ENCODE peak calls at places on chromosomes 7 and 10, in eight cellular contexts. D is HCT116, S is GM23248, V is OCI-LY7, W is SK-N-SH, U is neural progenitor cell, C is MM.1S, K is hepatocyte. A is an unnamed sample.

GRCh38 chr10:88670497-88670896 is 6.3 kb downstream of the LIPF start:
- DNase-seq in D (no peak), S (no peak), V (no peak), W (no peak), U (no peak), C (no peak), K (no peak), A (no peak)

GRCh38 chr7:148672041-148672440 is 26.7 kb upstream of the CUL1 start:
- DNase-seq in D (no peak), S (no peak), V (no peak), W (no peak), U (no peak), C (no peak), K (no peak), A (no peak)

GRCh38 chr10:11446133-11446532 is 165.3 kb downstream of the USP6NL start:
- DNase-seq in D (no peak), S (no peak), V (no peak), W (no peak), U (no peak), C (no peak), K (no peak), A (no peak)

GRCh38 chr10:19987931-19988330 is 171.7 kb downstream of the PLXDC2 start:
- DNase-seq in D (no peak), S (no peak), V (no peak), W (no peak), U (peak; percentile 31), C (no peak), K (no peak), A (no peak)

GRCh38 chr7:117715784-117716445 is 157.3 kb downstream of the CTTNBP2 start:
- DNase-seq in D (peak; percentile 26), S (peak; percentile 61), V (peak; percentile 40), W (peak; percentile 59), U (peak; percentile 64), C (peak; percentile 84), K (peak; percentile 78), A (peak; percentile 72)

GRCh38 chr10:91974960-91975359 is 51.4 kb downstream of the BTAF1 start:
- DNase-seq in D (no peak), S (peak; percentile 90), V (no peak), W (no peak), U (no peak), C (no peak), K (no peak), A (peak; percentile 64)

GRCh38 chr7:104074529-104074928 is 85.1 kb upstream of the RELN start:
- DNase-seq in D (no peak), S (peak; percentile 25), V (no peak), W (no peak), U (no peak), C (no peak), K (no peak), A (no peak)

GRCh38 chr7:14691597-14692203 is 210.9 kb downstream of the DGKB start:
- DNase-seq in D (peak; percentile 32), S (peak; percentile 24), V (peak; percentile 47), W (peak; percentile 59), U (peak; percentile 68), C (peak; percentile 25), K (peak; percentile 67), A (peak; percentile 57)

GRCh38 chr7:20697351-20697750 is 81.9 kb downstream of the ABCB5 start:
- DNase-seq in D (no peak), S (no peak), V (no peak), W (no peak), U (no peak), C (no peak), K (no peak), A (no peak)

GRCh38 chr7:101629171-101629570 is at the start of gene MYL10:
- DNase-seq in D (no peak), S (no peak), V (no peak), W (no peak), U (no peak), C (no peak), K (no peak), A (no peak)

GRCh38 chr7:70354409-70355169 is 756.3 kb downstream of the AUTS2 start:
- DNase-seq in D (no peak), S (peak; percentile 39), V (no peak), W (peak; percentile 27), U (no peak), C (no peak), K (no peak), A (no peak)

GRCh38 chr10:14481752-14482151 is 151.0 kb upstream of the FRMD4A start:
- DNase-seq in D (no peak), S (no peak), V (no peak), W (no peak), U (peak; percentile 21), C (peak; percentile 90), K (no peak), A (no peak)

GRCh38 chr10:122981066-122981464 is 864 bp downstream of the PSTK start:
- DNase-seq in D (peak; percentile 34), S (peak; percentile 79), V (peak; percentile 64), W (peak; percentile 65), U (peak; percentile 51), C (peak; percentile 46), K (peak; percentile 46), A (peak; percentile 35)

DNA sequence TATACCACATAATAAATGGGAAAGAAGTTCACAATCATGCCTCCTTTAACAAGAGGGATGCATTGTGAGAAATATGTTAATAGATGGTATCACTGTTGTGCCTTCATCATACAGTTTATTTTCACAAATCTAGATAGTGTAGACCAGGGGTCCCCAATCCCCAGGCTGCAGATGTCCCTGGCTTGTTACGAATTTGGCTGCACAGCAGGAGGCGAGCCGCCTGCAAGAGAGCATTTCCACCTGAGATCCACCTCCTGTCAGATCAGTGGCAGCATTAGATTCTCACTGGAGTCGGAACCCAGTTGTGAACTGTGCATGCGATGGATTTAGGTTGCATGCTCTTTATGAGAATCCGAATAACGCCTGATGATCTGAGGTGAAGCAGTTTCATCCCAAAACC is 361.9 kb upstream of the ZWINT start:
- DNase-seq in D (no peak), S (no peak), V (no peak), W (no peak), U (no peak), C (no peak), K (no peak), A (no peak)
- H3K27ac ChIP-seq in D (no peak overlapping the region), S (no peak overlapping the region), V (no peak overlapping the region), W (no peak overlapping the region), U (no peak overlapping the region), C (no peak overlapping the region), K (no peak overlapping the region), A (no peak overlapping the region)

GRCh38 chr10:102678842-102679289 is 34.6 kb downstream of the TRIM8 start:
- DNase-seq in D (no peak), S (peak; percentile 48), V (peak; percentile 64), W (peak; percentile 81), U (peak; percentile 92), C (peak; percentile 27), K (peak; percentile 86), A (peak; percentile 42)
- TF ChIP-seq EZH2phosphoT487 in D (no peak), S (no peak), V (no peak), W (no peak), U (no peak), C (no peak), K (no peak), A (no peak)

GRCh38 chr10:121511943-121512342 is 86.3 kb downstream of the FGFR2 start:
- DNase-seq in D (no peak), S (no peak), V (no peak), W (no peak), U (no peak), C (no peak), K (no peak), A (no peak)

GRCh38 chr10:121516071-121516470 is 82.2 kb downstream of the FGFR2 start:
- DNase-seq in D (no peak), S (no peak), V (no peak), W (no peak), U (no peak), C (peak; percentile 64), K (no peak), A (no peak)

GRCh38 chr10:121514141-121514865 is 83.9 kb downstream of the FGFR2 start:
- DNase-seq in D (no peak), S (no peak), V (no peak), W (no peak), U (no peak), C (peak; percentile 75), K (no peak), A (no peak)

GRCh38 chr10:121509776-121510175 is 88.5 kb downstream of the FGFR2 start:
- DNase-seq in D (no peak), S (no peak), V (no peak), W (no peak), U (no peak), C (no peak), K (no peak), A (no peak)

GRCh38 chr10:121510201-121510771 is 88.0 kb downstream of the FGFR2 start:
- DNase-seq in D (no peak), S (no peak), V (no peak), W (no peak), U (no peak), C (no peak), K (no peak), A (no peak)
- H3K27ac ChIP-seq in D (no peak overlapping the region), S (no peak overlapping the region), V (no peak overlapping the region), W (no peak overlapping the region), U (no peak overlapping the region), C (no peak overlapping the region), K (peak overlapping the region; percentile 40), A (no peak overlapping the region)

GRCh38 chr10:125135771-125136035 is 24.7 kb downstream of the CTBP2 start:
- DNase-seq in D (no peak), S (no peak), V (no peak), W (no peak), U (no peak), C (no peak), K (no peak), A (no peak)

GRCh38 chr10:125133706-125134482 is 26.5 kb downstream of the CTBP2 start:
- DNase-seq in D (no peak), S (no peak), V (no peak), W (no peak), U (peak; percentile 51), C (no peak), K (no peak), A (no peak)

GRCh38 chr10:125134483-125134848 is 25.9 kb downstream of the CTBP2 start:
- DNase-seq in D (no peak), S (no peak), V (no peak), W (no peak), U (no peak), C (no peak), K (no peak), A (no peak)

GRCh38 chr10:125136087-125136486 is 24.3 kb downstream of the CTBP2 start:
- DNase-seq in D (no peak), S (no peak), V (no peak), W (no peak), U (no peak), C (no peak), K (no peak), A (no peak)

DNA sequence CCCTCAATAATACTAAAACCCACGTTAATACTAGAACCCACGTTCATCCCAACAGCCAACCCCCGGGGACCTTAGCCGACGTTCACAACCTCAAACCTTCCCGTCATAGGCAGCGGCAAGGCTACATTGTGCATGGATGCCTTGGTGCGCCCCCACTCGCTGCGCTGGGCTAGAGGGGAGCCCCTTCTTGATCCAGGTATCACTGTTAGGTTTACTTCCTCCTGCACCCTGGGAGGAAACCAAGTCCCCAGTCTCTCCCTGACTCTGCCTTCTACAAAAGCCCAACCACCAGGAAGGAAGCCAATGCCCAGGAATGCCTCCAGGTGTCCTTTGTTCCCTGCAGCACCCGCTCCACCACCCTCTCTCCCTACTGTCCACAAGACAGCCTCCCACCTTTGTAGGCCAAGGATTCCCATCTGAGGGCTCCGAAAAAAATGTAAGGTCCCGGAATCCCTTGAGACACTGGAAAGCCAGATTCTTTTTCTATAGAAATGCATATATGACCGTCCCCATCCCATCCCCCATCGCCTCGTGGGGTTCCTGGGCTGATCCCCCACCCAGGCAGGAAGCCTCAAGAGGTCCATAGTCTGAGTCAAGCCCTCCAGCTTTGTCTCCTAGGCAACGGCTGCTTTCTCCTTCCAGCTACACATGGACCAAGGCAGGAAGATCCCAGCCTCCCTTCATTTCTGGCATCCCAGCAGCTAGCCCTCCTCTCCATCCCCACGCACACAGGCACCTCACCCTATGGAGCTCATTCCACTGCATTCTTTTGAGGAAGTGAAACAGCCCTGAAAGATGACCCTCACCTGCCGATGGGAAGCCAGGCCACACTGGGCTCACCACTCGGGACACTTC is 25.2 kb downstream of the CTBP2 start:
- DNase-seq in D (no peak), S (no peak), V (no peak), W (no peak), U (no peak), C (no peak), K (no peak), A (no peak)
- TF ChIP-seq EZH2phosphoT487 in D (no peak), S (no peak), V (no peak), W (no peak), U (no peak), C (no peak), K (no peak), A (no peak)

A was measured in PC-3.